ENCODE peak calls at places on chromosome 1, in four cellular contexts. E, D, T and M are unnamed samples.

GRCh38 chr1:248622491-248623106 is 12.3 kb downstream of the OR2T11 start:
- DNase-seq in E (no peak), D (no peak), T (peak), M (peak)

GRCh38 chr1:205477759-205478247 is 22.0 kb upstream of the BLACAT1 start:
- DNase-seq in E (no peak), D (no peak), T (no peak), M (no peak)

GRCh38 chr1:164785841-164786534 is 227.0 kb downstream of the PBX1 start:
- DNase-seq in E (no peak), D (no peak), T (no peak), M (no peak)

GRCh38 chr1:214187152-214187900 is 93.6 kb upstream of the SMYD2 start:
- DNase-seq in E (no peak), D (peak), T (no peak), M (no peak)

GRCh38 chr1:193110864-193111263 is 5.7 kb upstream of the GLRX2 start:
- DNase-seq in E (no peak), D (no peak), T (no peak), M (no peak)

GRCh38 chr1:212718499-212718898 is 18.9 kb upstream of the BATF3 start:
- DNase-seq in E (no peak), D (no peak), T (no peak), M (no peak)

GRCh38 chr1:155255243-155256100 is at the start of gene ENTREP3:
- DNase-seq in E (no peak), D (peak), T (peak), M (peak)

GRCh38 chr1:26608895-26609294 is 79.3 kb downstream of the RPS6KA1 start:
- DNase-seq in E (no peak), D (no peak), T (no peak), M (no peak)

GRCh38 chr1:156490401-156491032 is 10.1 kb downstream of the MEF2D start:
- DNase-seq in E (no peak), D (peak), T (no peak), M (peak)

GRCh38 chr1:221457706-221458429 is 284.0 kb downstream of the DUSP10 start:
- DNase-seq in E (no peak), D (no peak), T (no peak), M (no peak)

GRCh38 chr1:197664391-197664790 is 110.9 kb downstream of the DENND1B start:
- DNase-seq in E (no peak), D (no peak), T (no peak), M (no peak)

DNA sequence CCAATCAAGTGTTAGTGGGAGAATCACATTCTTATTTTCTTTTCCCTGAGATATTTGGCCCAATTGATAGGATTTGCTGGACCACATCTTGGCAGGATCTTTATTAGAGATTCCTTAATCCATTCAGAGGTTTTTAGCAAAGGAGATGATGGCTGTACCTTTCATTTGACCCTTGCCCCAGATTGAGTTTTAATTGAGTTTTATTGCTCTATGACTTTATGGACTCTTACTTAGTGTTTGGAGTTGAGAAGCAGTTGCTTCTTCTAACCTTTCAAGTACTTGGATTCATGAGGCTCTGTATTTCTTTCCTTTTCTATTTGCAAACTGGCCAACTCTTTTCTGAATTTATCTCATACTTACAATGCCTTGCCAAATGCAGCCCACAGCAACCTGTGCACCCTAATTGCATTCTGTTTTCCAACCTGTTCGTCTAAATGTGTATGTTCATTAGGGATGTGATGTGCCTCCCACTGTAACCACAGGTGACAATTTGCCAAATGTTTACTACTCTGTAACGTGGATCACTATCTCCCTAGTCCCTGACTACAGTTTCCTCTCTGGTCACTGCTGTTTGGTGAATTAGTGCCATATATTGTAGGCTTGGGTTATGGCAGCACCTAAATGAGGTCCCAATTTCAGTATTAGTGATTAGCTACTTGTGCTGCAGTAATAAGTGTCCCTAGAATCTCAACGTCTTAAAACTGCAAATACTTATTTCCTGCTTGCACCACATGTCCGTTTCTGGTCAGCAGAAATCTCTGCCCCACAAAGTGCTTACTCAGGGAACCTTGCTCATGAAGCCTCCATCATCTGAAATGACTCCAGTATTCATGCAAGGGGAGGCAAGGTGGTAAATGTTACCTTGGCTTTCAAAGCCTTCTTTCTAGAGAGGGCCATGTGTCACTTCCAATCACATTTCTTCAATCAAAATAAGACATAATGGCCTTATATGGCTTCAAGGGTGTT is 274.5 kb upstream of the KAZN start:
- DNase-seq in E (no peak), D (no peak), T (no peak), M (no peak)
- TF ChIP-seq BRCA1 in E (no peak), D (no peak), T (no peak), M (no peak)

GRCh38 chr1:101995984-101996731 is 568 bp downstream of the OLFM3 start:
- DNase-seq in E (no peak), D (no peak), T (no peak), M (no peak)

GRCh38 chr1:102002057-102002456 is 5.3 kb upstream of the OLFM3 start:
- DNase-seq in E (no peak), D (no peak), T (no peak), M (no peak)

GRCh38 chr1:101993703-101994102 is 3.0 kb downstream of the OLFM3 start:
- DNase-seq in E (no peak), D (no peak), T (no peak), M (no peak)

GRCh38 chr1:101992816-101993575 is 3.7 kb downstream of the OLFM3 start:
- DNase-seq in E (no peak), D (no peak), T (no peak), M (no peak)

DNA sequence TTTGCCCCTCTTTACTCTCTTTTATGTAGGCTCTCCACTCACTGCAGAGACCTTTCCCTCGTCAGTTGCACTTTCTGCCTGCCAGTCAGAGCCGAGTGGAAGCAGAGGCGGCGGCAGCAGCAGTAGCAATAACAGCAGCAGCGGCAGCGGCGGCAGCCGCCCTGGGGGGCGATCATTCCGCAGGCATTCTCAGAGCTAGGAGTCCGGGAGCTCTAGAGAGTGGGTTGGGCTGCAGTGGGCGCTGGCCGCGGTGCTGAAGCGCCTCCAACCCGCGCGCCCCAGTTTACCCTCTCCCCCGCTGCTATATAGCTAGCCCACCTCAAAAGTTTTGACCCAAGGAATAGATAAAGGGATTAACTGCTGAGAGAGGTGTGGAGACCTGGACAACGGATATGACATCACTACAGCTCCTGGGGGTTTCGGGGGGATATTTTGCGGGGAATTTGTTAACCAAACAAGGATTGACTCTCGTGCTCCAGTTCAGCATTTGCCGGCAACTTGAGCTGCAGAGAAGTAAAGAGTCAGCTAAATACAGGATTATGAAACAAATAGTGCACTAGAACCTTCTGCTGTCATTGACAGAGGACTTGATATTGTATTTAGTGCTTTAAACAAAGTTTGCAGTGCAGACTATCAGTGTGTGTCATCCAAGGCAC is at the start of gene OLFM3:
- DNase-seq in E (no peak), D (peak), T (peak), M (no peak)
- TF ChIP-seq BRCA1 in E (no peak), D (no peak), T (no peak), M (no peak)

DNA sequence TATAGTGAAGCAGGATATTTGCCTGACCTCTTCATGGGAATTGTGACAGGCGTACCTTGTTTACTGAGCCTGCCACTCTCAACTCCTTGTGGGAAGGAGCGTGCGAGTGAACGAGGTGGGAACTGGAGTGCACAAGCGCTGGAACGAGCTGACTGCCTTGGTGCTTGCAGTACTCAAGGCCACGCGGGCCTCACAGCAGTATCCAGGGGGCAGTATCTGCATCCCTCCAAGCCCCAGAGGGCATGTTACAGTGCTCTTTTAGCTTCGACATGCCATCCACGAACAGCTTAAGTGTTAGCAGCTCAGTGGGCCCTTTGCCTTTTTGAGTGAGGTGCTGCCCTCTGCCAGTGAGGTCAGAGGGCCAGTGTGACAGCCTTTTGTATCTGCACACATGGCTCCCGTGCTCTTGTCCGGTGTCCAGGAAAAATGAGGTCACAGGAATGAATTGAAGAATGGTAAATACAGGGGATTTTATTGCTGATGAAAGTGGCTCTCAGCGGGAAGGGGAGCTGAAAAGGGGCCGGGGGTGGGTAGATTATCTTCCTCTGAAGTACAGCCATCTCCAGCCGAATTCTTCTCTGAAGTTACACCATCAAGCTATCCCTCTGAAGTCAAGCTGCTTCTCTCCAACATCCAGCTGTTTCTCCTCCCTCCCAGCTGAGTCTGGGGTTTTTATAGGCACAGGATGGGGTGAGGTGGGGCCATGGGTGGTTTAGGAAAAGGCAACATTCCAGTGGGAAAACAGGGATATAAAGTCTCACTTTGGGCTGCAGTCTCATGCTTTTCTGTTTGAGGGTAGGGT is 69.3 kb downstream of the EPB41 start:
- DNase-seq in E (no peak), D (peak), T (peak), M (no peak)
- TF ChIP-seq BRCA1 in E (no peak), D (no peak), T (no peak), M (no peak)

GRCh38 chr1:161047436-161048420 is 2.0 kb upstream of the USF1 start:
- DNase-seq in E (no peak), D (no peak), T (no peak), M (no peak)

GRCh38 chr1:161048949-161049722 is 3.4 kb upstream of the USF1 start:
- DNase-seq in E (no peak), D (no peak), T (no peak), M (no peak)

GRCh38 chr1:161052899-161053298 is 7.1 kb upstream of the USF1 start:
- DNase-seq in E (no peak), D (no peak), T (no peak), M (peak)

GRCh38 chr1:161054232-161054631 is 8.5 kb upstream of the USF1 start:
- DNase-seq in E (no peak), D (no peak), T (no peak), M (no peak)

DNA sequence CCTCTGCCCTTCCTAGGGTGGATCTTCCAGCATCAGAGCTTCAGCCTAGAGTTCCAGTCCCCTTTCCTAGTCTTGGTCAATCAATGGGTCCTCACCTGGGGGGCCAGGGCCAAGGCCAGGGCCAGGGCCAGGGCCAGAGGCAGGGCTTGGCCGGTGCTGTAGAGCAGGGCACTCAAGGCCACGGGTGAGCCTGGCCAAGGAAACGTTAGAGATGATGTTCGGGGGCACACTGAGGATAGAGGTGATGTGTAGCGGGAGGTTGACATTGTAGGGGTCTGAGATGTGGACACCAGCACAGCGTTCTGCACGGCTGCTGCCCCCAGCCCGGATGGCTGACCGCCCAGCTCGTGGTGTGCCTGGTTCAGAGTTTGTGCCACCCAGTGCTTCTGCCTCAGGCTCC is 5.4 kb upstream of the USF1 start:
- DNase-seq in E (no peak), D (no peak), T (no peak), M (no peak)
- TF ChIP-seq BRCA1 in E (no peak), D (no peak), T (no peak), M (no peak)

GRCh38 chr1:38082678-38083317 is 36.2 kb upstream of the POU3F1 start:
- DNase-seq in E (no peak), D (no peak), T (peak), M (no peak)
- TF ChIP-seq BRCA1 in E (no peak), D (no peak), T (no peak), M (no peak)

GRCh38 chr1:106637566-106637965 is 418.9 kb upstream of the PRMT6 start:
- DNase-seq in E (no peak), D (no peak), T (no peak), M (no peak)
- TF ChIP-seq BRCA1 in E (no peak), D (no peak), T (no peak), M (no peak)

GRCh38 chr1:36553591-36554417 is 71.1 kb upstream of the CSF3R start:
- DNase-seq in E (no peak), D (peak), T (peak), M (peak)
- TF ChIP-seq BRCA1 in E (no peak), D (no peak), T (no peak), M (no peak)